ENCODE peak calls at places on chromosomes 13 and 19, in six cellular contexts. I is lower lobe of right lung, N is hepatocyte, F is left ventricle myocardium inferior, P is HCT116, K is esophagus squamous epithelium. R is an unnamed sample. For H3K4me1, the result is how much of the 10 kb centered on the place peaks cover.

GRCh38 chr13:80009760-80010159 is 331.2 kb downstream of the SPRY2 start:
- DNase-seq in I (no peak), N (no peak), F (no peak), P (no peak), K (no peak), R (no peak)

GRCh38 chr13:113749507-113749906 is 9.5 kb upstream of the TMEM255B start:
- DNase-seq in I (peak), N (no peak), F (no peak), P (no peak), K (no peak), R (no peak)

GRCh38 chr19:13091400-13092161 is 11.1 kb downstream of the LYL1 start:
- DNase-seq in I (no peak), N (peak), F (peak), P (no peak), K (no peak), R (no peak)

GRCh38 chr13:32228330-32229041 is 86.7 kb downstream of the ZAR1L start:
- DNase-seq in I (no peak), N (no peak), F (no peak), P (peak), K (no peak), R (peak)

GRCh38 chr13:77002590-77003190 is 10.8 kb downstream of the CLN5 start:
- DNase-seq in I (no peak), N (peak), F (no peak), P (peak), K (no peak), R (peak)

GRCh38 chr13:85586856-85587255 is 212.4 kb downstream of the SLITRK6 start:
- DNase-seq in I (no peak), N (no peak), F (no peak), P (no peak), K (no peak), R (no peak)

GRCh38 chr13:111531505-111531904 is 211.1 kb downstream of the TEX29 start:
- DNase-seq in I (no peak), N (peak), F (no peak), P (peak), K (no peak), R (no peak)

GRCh38 chr13:62123409-62123808 is 707.8 kb upstream of the PCDH20 start:
- DNase-seq in I (no peak), N (no peak), F (no peak), P (no peak), K (no peak), R (no peak)

GRCh38 chr19:43624933-43625332 is 5.5 kb upstream of the ZNF428 start:
- DNase-seq in I (peak), N (no peak), F (peak), P (peak), K (peak), R (no peak)

GRCh38 chr13:97221491-97221890 is 642 bp upstream of the MBNL2 start:
- DNase-seq in I (no peak), N (no peak), F (no peak), P (no peak), K (no peak), R (no peak)

GRCh38 chr19:4654437-4655361 is 15.4 kb downstream of the TNFAIP8L1 start:
- DNase-seq in I (no peak), N (no peak), F (no peak), P (no peak), K (no peak), R (no peak)

GRCh38 chr13:23856008-23856750 is 33.0 kb downstream of the MIPEP start:
- DNase-seq in I (no peak), N (no peak), F (no peak), P (no peak), K (no peak), R (no peak)

GRCh38 chr13:23859455-23859854 is 29.7 kb downstream of the MIPEP start:
- DNase-seq in I (no peak), N (no peak), F (no peak), P (no peak), K (no peak), R (no peak)

GRCh38 chr13:23855360-23855759 is 33.8 kb downstream of the MIPEP start:
- DNase-seq in I (no peak), N (no peak), F (no peak), P (no peak), K (no peak), R (no peak)

GRCh38 chr13:23858586-23858985 is 30.6 kb downstream of the MIPEP start:
- DNase-seq in I (no peak), N (no peak), F (no peak), P (no peak), K (no peak), R (no peak)

GRCh38 chr13:23859904-23860303 is 29.3 kb downstream of the MIPEP start:
- DNase-seq in I (no peak), N (no peak), F (no peak), P (no peak), K (no peak), R (no peak)
- H3K4me1 ChIP-seq in I (under half), N (under half), F (under half), P (under half), K (under half), R (under half)

DNA sequence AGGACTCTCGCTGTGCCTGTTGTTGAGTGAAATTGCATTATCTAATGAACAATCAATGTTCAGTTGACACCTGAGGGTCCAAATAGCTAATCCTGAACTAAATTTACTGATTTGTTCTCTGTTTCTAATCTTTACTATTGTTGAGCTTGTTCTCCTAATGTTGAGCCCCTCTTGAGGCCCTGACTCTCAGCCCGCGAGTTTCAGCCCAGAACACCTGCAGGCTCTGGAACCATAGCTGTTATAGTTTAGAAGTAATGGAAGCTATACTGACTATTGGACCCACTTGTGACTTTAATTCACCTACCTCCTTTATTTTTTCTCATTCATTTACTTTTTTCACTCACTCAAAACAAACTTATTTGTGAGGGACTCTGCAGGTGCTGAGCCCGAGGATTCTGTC is 20.6 kb upstream of the PCDH8 start:
- DNase-seq in I (no peak), N (no peak), F (no peak), P (no peak), K (no peak), R (no peak)
- TF ChIP-seq CTCF in I (no peak), N (no peak), F (no peak), P (no peak), K (no peak), R (no peak)

DNA sequence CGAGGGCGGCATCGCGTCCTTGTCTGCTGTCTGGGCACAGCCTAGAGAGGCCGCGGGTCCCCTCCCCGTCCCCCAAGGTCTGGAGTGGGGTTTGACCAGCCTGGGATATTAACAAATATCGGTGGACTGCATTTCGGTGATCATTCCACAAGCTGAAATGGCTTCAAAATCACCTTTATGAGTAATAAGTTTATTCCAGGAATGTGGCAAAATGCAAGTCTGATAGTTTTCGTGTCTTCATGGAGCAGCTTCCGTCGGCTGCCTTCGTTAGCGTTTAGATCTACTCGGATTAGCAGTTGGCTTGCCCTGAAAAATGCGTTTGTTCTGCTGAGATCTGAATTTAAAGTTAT is 1.1 kb upstream of the GJA3 start:
- DNase-seq in I (no peak), N (no peak), F (no peak), P (no peak), K (no peak), R (no peak)
- H3K4me3 ChIP-seq in I (peak), N (no peak), F (peak), P (peak), K (no peak), R (no peak)

GRCh38 chr19:40803170-40803856 is 4.3 kb downstream of the EGLN2 start:
- DNase-seq in I (no peak), N (no peak), F (no peak), P (no peak), K (no peak), R (no peak)

GRCh38 chr19:40803857-40804782 is 5.1 kb downstream of the EGLN2 start:
- DNase-seq in I (peak), N (no peak), F (peak), P (no peak), K (peak), R (no peak)

GRCh38 chr19:40806385-40807146 is 7.6 kb downstream of the EGLN2 start:
- DNase-seq in I (peak), N (peak), F (peak), P (peak), K (peak), R (no peak)

GRCh38 chr19:40805258-40805868 is 6.4 kb downstream of the EGLN2 start:
- DNase-seq in I (no peak), N (no peak), F (no peak), P (no peak), K (no peak), R (no peak)

DNA sequence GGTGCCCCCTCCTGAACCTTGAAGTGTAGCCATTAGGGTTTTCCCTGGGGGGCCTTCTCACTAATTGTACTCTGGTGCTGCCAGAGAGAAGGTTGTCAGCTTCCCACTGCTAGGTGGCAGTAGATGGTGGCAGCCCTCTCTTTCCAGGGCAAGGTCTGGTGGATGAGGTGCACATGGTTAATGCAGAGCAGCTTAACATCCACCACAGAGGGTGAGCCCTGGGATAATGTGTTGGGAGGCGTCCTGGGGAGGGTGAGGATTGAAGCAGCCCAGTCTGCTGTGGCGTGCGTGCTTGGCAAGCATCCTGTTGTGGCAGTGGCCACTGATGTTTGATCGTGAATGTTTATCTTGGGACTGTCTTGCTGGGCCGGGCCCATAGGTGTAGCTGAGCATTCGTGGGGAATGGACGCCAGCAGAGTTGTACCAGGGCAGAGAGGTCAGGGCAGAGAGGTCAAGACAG is 5.8 kb downstream of the EGLN2 start:
- DNase-seq in I (no peak), N (no peak), F (no peak), P (no peak), K (no peak), R (no peak)
- H3K4me1 ChIP-seq in I (half or more), N (half or more), F (half or more), P (under half), K (half or more), R (under half)

DNA sequence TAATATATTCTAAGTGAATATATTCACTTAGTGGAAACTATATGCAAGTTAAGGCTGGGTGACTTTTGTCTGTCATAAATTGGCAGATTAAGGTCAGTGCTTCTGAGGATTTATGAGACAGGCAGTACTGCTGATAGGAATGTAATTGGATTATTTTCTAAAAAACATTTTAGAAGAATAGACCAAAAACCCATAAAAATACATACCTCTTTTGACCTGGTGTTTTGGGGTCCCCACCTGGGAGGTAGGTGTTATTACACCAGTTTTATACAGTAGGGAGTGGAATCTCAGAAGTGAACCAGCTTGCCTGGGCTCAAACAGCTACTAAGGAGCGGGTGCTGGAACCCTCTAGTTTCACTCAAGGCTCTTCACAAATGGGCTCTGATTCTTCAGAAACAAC is 25.3 kb downstream of the COG3 start:
- DNase-seq in I (no peak), N (no peak), F (no peak), P (no peak), K (no peak), R (peak)
- TF ChIP-seq CTCF in I (no peak), N (peak), F (peak), P (peak), K (no peak), R (peak)

GRCh38 chr19:54096642-54097106 is 3.9 kb downstream of the OSCAR start:
- DNase-seq in I (no peak), N (no peak), F (no peak), P (peak), K (no peak), R (peak)

GRCh38 chr19:54100560-54100959 is at the start of gene OSCAR:
- DNase-seq in I (peak), N (no peak), F (no peak), P (no peak), K (no peak), R (no peak)

GRCh38 chr19:54094601-54095000 is 6.0 kb downstream of the OSCAR start:
- DNase-seq in I (no peak), N (no peak), F (no peak), P (no peak), K (no peak), R (no peak)

DNA sequence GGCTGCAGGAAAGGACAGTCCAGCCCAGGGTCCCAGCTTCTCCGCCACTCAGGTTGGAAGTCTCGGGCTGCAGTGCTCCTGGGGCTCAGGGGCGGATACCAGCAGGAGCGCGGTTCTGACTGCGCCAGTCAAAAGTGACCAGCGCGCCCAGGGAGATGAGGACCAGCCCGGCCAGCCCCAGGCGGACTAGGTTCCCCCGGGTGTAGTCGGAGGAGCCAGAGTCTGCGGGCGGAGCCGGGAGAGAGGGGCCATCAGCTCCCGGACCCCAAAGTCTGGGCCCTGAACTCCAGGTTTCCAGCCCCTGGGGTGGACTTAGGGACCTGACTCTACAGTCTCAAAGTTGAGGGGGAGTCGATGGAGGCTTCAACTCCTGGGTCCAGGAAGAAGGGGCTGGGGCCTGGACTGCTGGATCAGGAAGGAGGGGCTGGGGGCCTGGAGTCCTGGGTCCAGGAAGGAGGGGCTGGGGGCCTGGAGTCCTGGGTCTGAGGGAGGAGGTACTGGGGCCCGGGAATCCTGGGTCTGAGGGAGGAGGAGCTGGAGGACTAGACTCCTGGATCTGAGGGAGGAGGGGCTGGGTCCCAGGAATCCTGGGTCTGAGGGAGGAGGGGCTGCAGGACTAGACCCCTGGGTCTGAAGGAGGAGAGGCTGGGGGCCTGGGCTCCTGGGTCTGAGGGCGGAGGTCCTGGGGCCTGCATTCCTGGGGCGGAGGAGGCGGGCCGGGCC is 5.3 kb downstream of the OSCAR start:
- DNase-seq in I (no peak), N (no peak), F (no peak), P (no peak), K (no peak), R (no peak)
- H3K4me3 ChIP-seq in I (peak), N (peak), F (peak), P (peak), K (peak), R (peak)

DNA sequence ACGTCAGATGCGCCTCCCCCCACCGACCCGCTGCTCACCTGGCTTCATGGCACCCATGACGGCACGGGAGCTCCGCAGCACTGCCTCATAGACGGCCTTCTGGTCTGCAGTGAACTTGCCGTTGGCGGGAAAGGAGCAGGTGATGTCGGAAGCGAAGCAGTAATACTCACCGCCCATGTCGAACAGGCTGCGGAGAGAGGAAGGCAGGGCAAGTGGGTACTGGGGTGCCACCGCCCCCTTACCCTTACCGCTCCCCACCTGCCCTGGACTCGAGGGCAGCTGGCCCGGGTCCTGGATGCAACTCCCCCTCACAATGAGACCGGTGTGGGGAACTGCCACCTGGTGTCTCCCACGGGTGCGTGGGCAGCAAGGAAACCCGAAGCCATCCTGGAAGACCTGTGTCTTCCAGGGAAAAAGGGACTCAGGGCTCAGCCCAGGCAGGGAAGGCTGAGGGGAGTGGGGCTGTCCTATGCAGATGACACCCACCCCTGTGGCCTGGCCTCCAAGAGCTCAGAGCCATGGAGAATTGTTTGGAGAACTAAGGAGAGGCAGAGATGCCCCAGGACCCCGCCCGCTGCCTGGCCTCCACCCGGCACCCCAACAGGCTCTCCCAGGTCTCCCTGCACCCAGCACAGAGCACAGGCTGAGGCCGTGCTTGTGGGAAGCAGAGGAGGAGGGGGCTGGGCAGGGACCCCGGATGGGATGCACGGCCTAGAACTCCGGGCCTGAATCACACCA is 28.3 kb downstream of the CEBPG start:
- DNase-seq in I (peak), N (no peak), F (no peak), P (no peak), K (no peak), R (no peak)
- H3K4me1 ChIP-seq in I (under half), N (under half), F (under half), P (under half), K (under half), R (under half)

DNA sequence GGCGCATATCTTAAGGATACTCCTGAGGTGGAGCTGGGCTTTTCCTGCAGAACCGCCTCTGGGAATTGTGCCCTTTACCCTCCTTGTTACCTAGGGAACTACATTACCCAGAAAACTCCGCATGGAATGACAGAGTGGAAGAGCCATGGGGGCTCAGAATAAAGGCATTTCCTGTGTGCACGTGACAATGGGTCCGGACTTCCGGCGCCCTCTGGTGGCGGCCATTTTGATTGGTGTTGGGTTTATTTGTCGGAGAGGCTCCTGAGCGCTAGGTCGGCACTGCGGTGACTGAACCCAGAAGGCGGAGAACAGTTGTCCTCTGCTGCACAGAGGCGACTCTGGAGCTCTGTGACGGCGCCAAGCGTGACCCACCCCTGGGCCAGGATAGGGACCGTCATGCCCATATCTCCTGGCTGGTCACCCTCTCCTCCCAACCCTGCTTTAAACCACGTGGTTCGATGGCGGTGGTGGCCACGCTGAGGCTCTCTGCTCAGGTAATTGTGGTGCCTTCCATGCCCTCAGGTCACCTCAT is at the start of gene ZNF587B:
- DNase-seq in I (peak), N (peak), F (peak), P (peak), K (no peak), R (peak)
- TF ChIP-seq CTCF in I (peak), N (peak), F (peak), P (no peak), K (peak), R (peak)

GRCh38 chr19:18159810-18160209 is 6.8 kb downstream of the PIK3R2 start:
- DNase-seq in I (no peak), N (no peak), F (no peak), P (no peak), K (no peak), R (no peak)

GRCh38 chr19:18157465-18158063 is 4.6 kb downstream of the PIK3R2 start:
- DNase-seq in I (no peak), N (peak), F (no peak), P (no peak), K (no peak), R (no peak)

GRCh38 chr19:18156841-18157464 is 4.0 kb downstream of the PIK3R2 start:
- DNase-seq in I (peak), N (peak), F (peak), P (peak), K (no peak), R (no peak)

GRCh38 chr19:18160441-18160791 is 7.5 kb downstream of the PIK3R2 start:
- DNase-seq in I (no peak), N (peak), F (no peak), P (no peak), K (no peak), R (no peak)

GRCh38 chr19:18158471-18158870 is 5.5 kb downstream of the PIK3R2 start:
- DNase-seq in I (no peak), N (no peak), F (no peak), P (no peak), K (no peak), R (no peak)
- H3K4me3 ChIP-seq in I (no peak), N (no peak), F (no peak), P (no peak), K (no peak), R (no peak)

DNA sequence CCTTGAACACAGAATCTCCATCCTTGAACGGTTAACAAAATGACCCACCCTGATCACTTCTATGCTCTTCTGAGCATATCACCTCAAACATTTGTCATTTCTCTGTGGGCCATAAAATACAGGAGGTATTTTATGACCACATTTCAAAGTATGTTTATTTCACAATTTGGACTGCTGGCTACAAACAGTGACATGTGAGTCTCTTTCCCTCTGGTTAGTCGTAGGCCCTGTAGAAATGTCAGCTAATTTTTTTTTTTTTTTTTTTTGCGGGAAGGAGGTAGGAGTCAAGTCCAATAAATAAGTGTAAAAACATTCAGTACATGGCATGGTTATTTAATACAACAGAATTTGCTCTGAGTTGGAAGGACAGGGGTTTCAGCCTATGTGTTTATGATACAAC is 70.7 kb downstream of the FOXO1 start:
- DNase-seq in I (no peak), N (peak), F (no peak), P (no peak), K (no peak), R (no peak)
- H3K4me1 ChIP-seq in I (under half), N (under half), F (half or more), P (under half), K (half or more), R (under half)

R was measured in Caco-2.